ENCODE peak calls at places on chromosomes 2 and 18, in seven cellular contexts. W, S, K, P, H, I and M are unnamed samples.

GRCh38 chr2:119028327-119029174 is 86.6 kb downstream of the MARCO start:
- DNase-seq in K (peak), S (peak), H (peak), P (peak), I (no peak), W (no peak), M (peak)

GRCh38 chr2:23656597-23656973 is 270.3 kb downstream of the ATAD2B start:
- DNase-seq in I (no peak), K (no peak), S (no peak), H (no peak), W (no peak), P (no peak), M (no peak)

GRCh38 chr2:19577668-19578067 is 219.2 kb upstream of the OSR1 start:
- DNase-seq in P (no peak), K (no peak), H (no peak), I (no peak), W (no peak), S (no peak), M (peak)

GRCh38 chr2:63078852-63079606 is 28.4 kb downstream of the OTX1 start:
- DNase-seq in W (no peak), S (peak), H (no peak), I (no peak), P (no peak), K (peak), M (no peak)

GRCh38 chr2:241809383-241810303 is 650 bp downstream of the NEU4 start:
- DNase-seq in W (no peak), P (no peak), I (no peak), K (no peak), H (no peak), S (no peak), M (no peak)

GRCh38 chr2:101124684-101125366 is 26.4 kb downstream of the TBC1D8 start:
- DNase-seq in K (peak), I (peak), S (no peak), H (peak), W (no peak), P (peak), M (peak)

GRCh38 chr18:33459612-33460011 is 19.1 kb upstream of the CCDC178 start:
- DNase-seq in H (no peak), I (no peak), P (no peak), W (no peak), S (no peak), K (no peak), M (no peak)

GRCh38 chr2:119888673-119889072 is 124.2 kb upstream of the EPB41L5 start:
- DNase-seq in K (no peak), S (no peak), I (no peak), W (no peak), H (peak), P (no peak), M (no peak)

GRCh38 chr2:197813093-197813787 is 8.8 kb downstream of the PLCL1 start:
- DNase-seq in S (no peak), P (peak), H (peak), W (no peak), K (peak), I (no peak), M (no peak)

GRCh38 chr18:67359868-67360838 is 156.4 kb downstream of the DSEL start:
- DNase-seq in H (peak), W (no peak), S (no peak), I (peak), K (peak), P (peak), M (peak)